ENCODE peak calls at places on chromosomes 7 and 10, in nine cellular contexts. V is choroid plexus epithelial cell; D is esophagus muscularis mucosa; K is effector CD4-positive, alpha-beta T cell; P is GM10248; A is stimulated activated CD4-positive, alpha-beta T cell treated with anti-CD3 and anti-CD28 coated beads, Interleukin-2, amount 100 ng/mL, for 48 hours; N is sciatic nerve; Y is stimulated activated CD8-positive, alpha-beta memory T cell treated with anti-CD3 and anti-CD28 coated beads, Interleukin-2, amount 100 ng/mL, for 48 hours; E is fibroblast of the aortic adventitia. W is an unnamed sample.

GRCh38 chr7:85456254-85456653 is 269.4 kb upstream of the SEMA3D start:
- DNase-seq in P (no peak), A (no peak), Y (no peak), V (no peak), D (no peak), K (no peak), E (no peak), N (no peak), W (no peak)

GRCh38 chr7:55877308-55877707 is 9.9 kb upstream of the ZNF713 start:
- DNase-seq in D (no peak), K (no peak), A (no peak), Y (no peak), V (no peak), P (no peak), E (no peak), N (no peak), W (no peak)

GRCh38 chr10:89853796-89854195 is 152.4 kb downstream of the KIF20B start:
- DNase-seq in Y (no peak), E (no peak), A (no peak), P (no peak), V (no peak), N (no peak), D (no peak), K (no peak), W (no peak)

GRCh38 chr10:29131952-29132820 is 156.7 kb upstream of the LYZL1 start:
- DNase-seq in N (no peak), P (no peak), Y (no peak), D (no peak), V (peak; percentile 74), E (peak; percentile 75), K (no peak), A (no peak), W (no peak)

GRCh38 chr10:107496594-107496993 is 332.1 kb upstream of the SORCS1 start:
- DNase-seq in V (peak; percentile 55), N (no peak), P (no peak), A (no peak), D (no peak), E (no peak), Y (no peak), K (no peak), W (no peak)

GRCh38 chr7:21256310-21256877 is 171.5 kb upstream of the SP4 start:
- DNase-seq in E (peak; percentile 70), V (peak; percentile 73), N (no peak), D (no peak), K (peak; percentile 13), Y (no peak), A (no peak), P (no peak), W (no peak)

GRCh38 chr10:125062244-125063208 is 97.8 kb downstream of the CTBP2 start:
- DNase-seq in D (no peak), P (no peak), N (no peak), V (peak; percentile 82), K (no peak), Y (no peak), E (no peak), A (no peak), W (no peak)

GRCh38 chr10:61091531-61091930 is 147.5 kb upstream of the RHOBTB1 start:
- DNase-seq in P (no peak), V (no peak), N (no peak), D (no peak), A (no peak), E (no peak), Y (no peak), K (no peak), W (no peak)

GRCh38 chr10:91642831-91643692 is 10.2 kb upstream of the PPP1R3C start:
- DNase-seq in A (no peak), Y (no peak), P (no peak), K (no peak), D (no peak), E (no peak), V (peak; percentile 50), N (no peak), W (no peak)

GRCh38 chr7:84455788-84456187 is 261.2 kb upstream of the SEMA3A start:
- DNase-seq in Y (no peak), E (peak; percentile 37), P (no peak), A (no peak), N (no peak), D (no peak), K (no peak), V (peak; percentile 91), W (no peak)

GRCh38 chr10:3964516-3964915 is 179.5 kb upstream of the KLF6 start:
- DNase-seq in E (no peak), P (no peak), K (no peak), D (no peak), N (no peak), V (no peak), A (no peak), Y (no peak), W (no peak)

GRCh38 chr10:80081801-80082750 is 3.6 kb downstream of the TMEM254 start:
- DNase-seq in A (no peak), V (peak; percentile 70), E (no peak), D (no peak), N (no peak), Y (no peak), K (no peak), P (no peak), W (no peak)

GRCh38 chr7:33748793-33749192 is 156.5 kb upstream of the BMPER start:
- DNase-seq in Y (no peak), K (no peak), E (no peak), N (no peak), V (peak; percentile 69), D (no peak), A (no peak), P (no peak), W (no peak)

GRCh38 chr10:89888647-89889046 is 187.3 kb downstream of the KIF20B start:
- DNase-seq in E (no peak), A (no peak), D (no peak), V (no peak), N (no peak), K (no peak), Y (no peak), P (peak; percentile 26), W (peak; percentile 55)

GRCh38 chr10:86868353-86868752 is 89.1 kb downstream of the MMRN2 start:
- DNase-seq in E (peak; percentile 31), K (no peak), V (peak; percentile 43), P (no peak), D (no peak), Y (no peak), A (no peak), N (no peak), W (no peak)

W was measured in CD14-positive monocyte.